ENCODE peak calls at places on chromosomes 12 and 14, in seven cellular contexts. U, O, G, J, B, V and T are unnamed samples.

GRCh38 chr12:80299976-80300375 is 144.1 kb upstream of the PTPRQ start:
- DNase-seq in B (no peak), J (no peak), V (no peak), O (no peak), U (no peak), G (no peak), T (no peak)

GRCh38 chr12:10722502-10722904 is 620 bp downstream of the YBX3 start:
- DNase-seq in J (peak; percentile 65), V (peak; percentile 80), B (peak; percentile 70), U (no peak), O (peak; percentile 71), G (peak; percentile 89), T (peak; percentile 57)

GRCh38 chr14:87992720-87993484 is at the start of gene GALC:
- DNase-seq in B (peak; percentile 96), V (peak; percentile 97), G (peak; percentile 98), U (peak; percentile 92), J (peak; percentile 93), O (peak; percentile 91), T (peak; percentile 97)

GRCh38 chr12:72448089-72448488 is 175.9 kb downstream of the TRHDE start:
- DNase-seq in B (peak; percentile 13), G (no peak), J (peak; percentile 15), V (no peak), O (no peak), U (no peak), T (no peak)

GRCh38 chr14:22994762-22995275 is 12.5 kb upstream of the AJUBA start:
- DNase-seq in B (peak; percentile 62), O (peak; percentile 67), V (peak; percentile 67), G (no peak), J (peak; percentile 86), U (peak; percentile 44), T (peak; percentile 76)

GRCh38 chr12:93519859-93520258 is 52.5 kb downstream of the MRPL42 start:
- DNase-seq in U (no peak), O (no peak), B (no peak), G (no peak), V (no peak), J (no peak), T (no peak)

GRCh38 chr12:92029902-92030586 is 115.6 kb downstream of the BTG1 start:
- DNase-seq in G (no peak), J (peak; percentile 63), V (no peak), O (no peak), B (no peak), U (no peak), T (no peak)

GRCh38 chr14:75979071-75979571 is 2.7 kb downstream of the TGFB3 start:
- DNase-seq in G (no peak), V (peak; percentile 69), U (peak; percentile 24), J (peak; percentile 73), O (peak; percentile 57), B (peak; percentile 18), T (peak; percentile 63)

GRCh38 chr12:1504304-1505150 is 89.9 kb downstream of the FBXL14 start:
- DNase-seq in G (no peak), O (no peak), U (no peak), B (no peak), J (no peak), V (no peak), T (no peak)

GRCh38 chr14:21721504-21721903 is 47.9 kb upstream of the OR4E1 start:
- DNase-seq in V (no peak), J (no peak), B (no peak), G (no peak), O (no peak), U (no peak), T (no peak)

GRCh38 chr12:51048601-51049369 is 658 bp downstream of the LETMD1 start:
- DNase-seq in G (no peak), U (no peak), B (no peak), J (no peak), V (no peak), O (no peak), T (peak; percentile 13)

GRCh38 chr14:92848941-92849340 is 54.8 kb downstream of the GOLGA5 start:
- DNase-seq in J (no peak), G (no peak), O (no peak), U (no peak), V (no peak), B (no peak), T (no peak)

GRCh38 chr12:77924703-77925102 is 94.0 kb downstream of the NAV3 start:
- DNase-seq in V (no peak), U (no peak), B (peak; percentile 57), J (peak; percentile 73), O (no peak), G (no peak), T (peak; percentile 39)

GRCh38 chr14:76727403-76727802 is 33.9 kb upstream of the VASH1 start:
- DNase-seq in G (no peak), B (no peak), V (no peak), O (no peak), J (no peak), U (no peak), T (no peak)

GRCh38 chr14:93953263-93953662 is 23.1 kb downstream of the ASB2 start:
- DNase-seq in V (no peak), G (no peak), B (no peak), O (no peak), J (no peak), U (no peak), T (no peak)

GRCh38 chr14:93952829-93953228 is 23.5 kb downstream of the ASB2 start:
- DNase-seq in V (no peak), G (no peak), J (no peak), O (no peak), U (no peak), B (no peak), T (no peak)

GRCh38 chr14:93954900-93955891 is 21.2 kb downstream of the ASB2 start:
- DNase-seq in G (no peak), V (no peak), J (no peak), U (no peak), B (no peak), O (no peak), T (no peak)

GRCh38 chr14:93954516-93954830 is 21.9 kb downstream of the ASB2 start:
- DNase-seq in J (no peak), V (no peak), O (no peak), B (no peak), U (no peak), G (no peak), T (no peak)

GRCh38 chr14:93953739-93954515 is 22.4 kb downstream of the ASB2 start:
- DNase-seq in O (no peak), B (no peak), U (no peak), V (no peak), G (no peak), J (no peak), T (no peak)
- H3K4me3 ChIP-seq in O (no peak overlapping the region), B (no peak overlapping the region), U (peak overlapping the region; percentile 9), V (no peak overlapping the region), G (no peak overlapping the region), J (no peak overlapping the region), T (no peak overlapping the region)

GRCh38 chr12:32533971-32534590 is 134.7 kb downstream of the FGD4 start:
- DNase-seq in V (peak; percentile 82), J (peak; percentile 96), B (peak; percentile 99), G (peak; percentile 81), U (peak; percentile 53), O (peak; percentile 99), T (peak; percentile 67)
- H3K4me3 ChIP-seq in V (peak overlapping the region; percentile 18), J (peak overlapping the region; percentile 61), B (peak overlapping the region; percentile 76), G (peak overlapping the region; percentile 79), U (peak overlapping the region; percentile 29), O (peak overlapping the region; percentile 44), T (no peak overlapping the region)

DNA sequence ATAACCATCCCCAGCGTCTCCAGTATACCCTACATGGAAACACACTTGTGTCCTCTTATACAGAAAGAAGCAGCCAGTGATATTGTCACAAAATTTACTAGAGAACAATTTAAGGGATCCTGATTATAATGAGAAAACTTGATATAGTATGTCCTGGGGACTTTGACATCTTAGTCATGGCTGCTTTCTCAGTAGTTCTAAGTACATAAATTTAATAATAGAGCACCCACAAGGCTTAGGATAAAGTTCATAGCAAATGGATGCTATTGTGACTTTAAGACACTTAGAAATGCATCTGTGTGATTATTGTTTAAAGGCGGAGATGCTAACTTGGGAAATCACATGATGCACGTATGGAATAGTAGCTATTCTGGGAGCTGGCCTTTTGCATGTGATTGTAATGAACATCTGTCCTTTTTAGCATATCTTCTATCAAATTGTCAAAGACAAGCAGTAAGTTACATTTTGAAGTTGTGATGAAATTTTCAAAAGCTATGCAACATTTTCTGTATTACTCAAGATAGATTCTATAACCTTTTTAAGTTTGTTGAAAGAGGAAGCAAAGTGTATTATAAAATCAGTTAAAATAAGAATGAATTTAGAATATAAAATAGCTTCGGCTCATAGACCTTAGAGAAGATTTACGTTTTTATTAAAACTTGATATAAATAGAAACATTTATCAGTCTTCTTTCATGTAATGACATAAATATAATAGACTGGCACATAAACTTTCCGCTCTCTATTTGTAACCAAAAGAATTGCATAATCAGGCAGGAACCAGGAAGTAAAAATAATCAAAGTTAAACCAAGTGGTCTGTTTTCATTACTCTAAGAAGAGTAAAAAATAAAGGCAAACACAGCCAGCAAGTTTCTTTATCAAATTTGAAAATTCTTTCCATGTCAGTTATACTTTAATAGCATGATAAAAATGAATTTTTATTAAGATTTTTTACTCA is 46.6 kb upstream of the ATP2A2 start:
- DNase-seq in B (peak; percentile 55), G (no peak), O (peak; percentile 48), J (peak; percentile 50), V (no peak), U (no peak), T (no peak)
- H3K4me3 ChIP-seq in B (no peak overlapping the region), G (no peak overlapping the region), O (no peak overlapping the region), J (no peak overlapping the region), V (no peak overlapping the region), U (no peak overlapping the region), T (no peak overlapping the region)

GRCh38 chr12:64621257-64621942 is 11.1 kb downstream of the RASSF3 start:
- DNase-seq in U (no peak), O (peak; percentile 85), V (no peak), G (peak; percentile 79), J (peak; percentile 84), B (peak; percentile 97), T (peak; percentile 34)
- H3K4me3 ChIP-seq in U (no peak overlapping the region), O (no peak overlapping the region), V (no peak overlapping the region), G (no peak overlapping the region), J (no peak overlapping the region), B (no peak overlapping the region), T (no peak overlapping the region)

GRCh38 chr12:13891902-13892301 is 89.5 kb downstream of the GRIN2B start:
- DNase-seq in U (no peak), B (no peak), O (no peak), V (no peak), G (no peak), J (no peak), T (no peak)
- H3K4me3 ChIP-seq in U (no peak overlapping the region), B (no peak overlapping the region), O (no peak overlapping the region), V (no peak overlapping the region), G (no peak overlapping the region), J (no peak overlapping the region), T (no peak overlapping the region)

GRCh38 chr12:76820888-76821482 is 57.1 kb downstream of the ZDHHC17 start:
- DNase-seq in B (peak; percentile 40), U (no peak), G (no peak), O (peak; percentile 56), V (no peak), J (peak; percentile 67), T (peak; percentile 52)
- H3K4me3 ChIP-seq in B (no peak overlapping the region), U (no peak overlapping the region), G (no peak overlapping the region), O (no peak overlapping the region), V (no peak overlapping the region), J (no peak overlapping the region), T (no peak overlapping the region)